ENCODE peak calls at places on chromosome 22, in six cellular contexts. One of them, this sample, is unnamed.

GRCh38 chr22:28741758-28742561 is at the start of the genes CHEK2 and HSCB:
- DNase-seq in lower leg skin: peak; percentile 98
- DNase-seq in HCT116: peak; percentile 97
- DNase-seq in testis: peak; percentile 100
- DNase-seq in body of pancreas: peak; percentile 98
- DNase-seq in spleen: peak; percentile 97
- DNase-seq in this sample: peak; percentile 75

GRCh38 chr22:46763051-46763705 is 728 bp downstream of the TBC1D22A start:
- DNase-seq in testis: peak; percentile 55
- DNase-seq in HCT116: no peak
- DNase-seq in spleen: peak; percentile 91
- DNase-seq in body of pancreas: peak; percentile 26
- DNase-seq in lower leg skin: no peak
- DNase-seq in this sample: no peak

GRCh38 chr22:17359501-17359900 is 9.8 kb upstream of the CECR2 start:
- DNase-seq in body of pancreas: no peak
- DNase-seq in HCT116: no peak
- DNase-seq in testis: no peak
- DNase-seq in spleen: no peak
- DNase-seq in lower leg skin: no peak
- DNase-seq in this sample: no peak

GRCh38 chr22:42313804-42314581 is 43.5 kb upstream of the TCF20 start:
- DNase-seq in body of pancreas: peak; percentile 81
- DNase-seq in testis: peak; percentile 48
- DNase-seq in lower leg skin: no peak
- DNase-seq in spleen: no peak
- DNase-seq in HCT116: peak; percentile 75
- DNase-seq in this sample: peak; percentile 55

GRCh38 chr22:43829904-43830851 is 18.1 kb upstream of the EFCAB6 start:
- DNase-seq in body of pancreas: no peak
- DNase-seq in HCT116: no peak
- DNase-seq in spleen: peak; percentile 56
- DNase-seq in lower leg skin: peak; percentile 76
- DNase-seq in testis: peak; percentile 39
- DNase-seq in this sample: no peak

GRCh38 chr22:45212306-45212709 is 28.4 kb downstream of the KIAA0930 start:
- DNase-seq in lower leg skin: peak; percentile 67
- DNase-seq in testis: peak; percentile 74
- DNase-seq in body of pancreas: peak; percentile 42
- DNase-seq in spleen: peak; percentile 79
- DNase-seq in HCT116: no peak
- DNase-seq in this sample: peak; percentile 68

GRCh38 chr22:27310966-27311665 is 490.4 kb downstream of the MN1 start:
- DNase-seq in spleen: no peak
- DNase-seq in lower leg skin: no peak
- DNase-seq in testis: peak; percentile 21
- DNase-seq in HCT116: no peak
- DNase-seq in body of pancreas: no peak
- DNase-seq in this sample: no peak

GRCh38 chr22:45911601-45912271 is 65.2 kb downstream of the WNT7B start:
- DNase-seq in HCT116: no peak
- DNase-seq in body of pancreas: peak; percentile 56
- DNase-seq in testis: no peak
- DNase-seq in lower leg skin: peak; percentile 79
- DNase-seq in spleen: no peak
- DNase-seq in this sample: no peak

GRCh38 chr22:19271856-19272535 is 19.5 kb downstream of the CLTCL1 start:
- DNase-seq in testis: no peak
- DNase-seq in body of pancreas: no peak
- DNase-seq in spleen: no peak
- DNase-seq in HCT116: no peak
- DNase-seq in lower leg skin: no peak
- DNase-seq in this sample: no peak

DNA sequence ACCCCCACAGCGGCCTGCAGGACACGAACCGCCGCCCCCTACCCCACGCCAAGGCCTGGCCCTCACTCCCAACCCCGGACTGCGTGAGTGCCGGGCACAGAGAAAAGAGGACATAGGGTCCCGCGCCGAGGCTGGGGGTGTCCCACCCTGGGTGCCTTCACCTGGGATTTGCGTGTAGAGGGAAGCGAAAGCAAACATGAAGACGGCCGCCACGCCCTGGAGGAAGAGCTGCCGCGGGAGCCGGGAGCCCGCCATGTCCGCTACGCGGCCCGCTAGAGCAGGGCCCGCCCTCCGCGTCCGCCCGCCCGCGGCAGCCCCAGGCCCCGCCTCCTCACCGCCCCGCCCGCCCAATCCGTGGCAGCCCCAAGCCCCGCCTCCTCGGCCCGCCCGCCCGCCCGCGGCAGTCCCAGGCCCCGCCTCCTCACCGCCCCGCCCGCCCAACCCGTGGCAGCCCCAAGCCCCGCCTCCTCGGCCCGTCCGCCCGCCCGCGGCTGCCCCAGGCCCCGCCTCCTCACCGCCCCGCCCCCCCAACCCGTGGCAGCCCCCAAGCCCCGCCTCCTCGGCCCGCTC is at the start of gene LMF2:
- DNase-seq in spleen: peak; percentile 99
- DNase-seq in lower leg skin: peak; percentile 89
- DNase-seq in body of pancreas: peak; percentile 94
- DNase-seq in testis: peak; percentile 92
- DNase-seq in HCT116: no peak
- DNase-seq in this sample: peak; percentile 66
- TF ChIP-seq POLR2A in spleen: peak; percentile 17
- TF ChIP-seq POLR2A in lower leg skin: no peak
- TF ChIP-seq POLR2A in body of pancreas: no peak
- TF ChIP-seq POLR2A in testis: no peak
- TF ChIP-seq POLR2A in HCT116: no peak
- TF ChIP-seq POLR2A in this sample: peak; percentile 71

GRCh38 chr22:41305646-41306045 is 4.3 kb downstream of the ZC3H7B start:
- DNase-seq in spleen: no peak
- DNase-seq in HCT116: no peak
- DNase-seq in testis: no peak
- DNase-seq in body of pancreas: no peak
- DNase-seq in lower leg skin: no peak
- DNase-seq in this sample: peak; percentile 77

GRCh38 chr22:41311487-41311886 is 10.2 kb downstream of the ZC3H7B start:
- DNase-seq in lower leg skin: no peak
- DNase-seq in HCT116: no peak
- DNase-seq in body of pancreas: no peak
- DNase-seq in spleen: no peak
- DNase-seq in testis: no peak
- DNase-seq in this sample: no peak

GRCh38 chr22:41308054-41308453 is 6.7 kb downstream of the ZC3H7B start:
- DNase-seq in spleen: no peak
- DNase-seq in body of pancreas: no peak
- DNase-seq in lower leg skin: no peak
- DNase-seq in HCT116: no peak
- DNase-seq in testis: no peak
- DNase-seq in this sample: no peak

GRCh38 chr22:41310336-41310735 is 9.0 kb downstream of the ZC3H7B start:
- DNase-seq in body of pancreas: no peak
- DNase-seq in HCT116: no peak
- DNase-seq in lower leg skin: no peak
- DNase-seq in testis: no peak
- DNase-seq in spleen: no peak
- DNase-seq in this sample: no peak

GRCh38 chr22:41308544-41308947 is 7.2 kb downstream of the ZC3H7B start:
- DNase-seq in testis: no peak
- DNase-seq in lower leg skin: no peak
- DNase-seq in body of pancreas: peak; percentile 39
- DNase-seq in HCT116: no peak
- DNase-seq in spleen: no peak
- DNase-seq in this sample: no peak
- TF ChIP-seq POLR2A in testis: no peak
- TF ChIP-seq POLR2A in lower leg skin: no peak
- TF ChIP-seq POLR2A in body of pancreas: no peak
- TF ChIP-seq POLR2A in HCT116: no peak
- TF ChIP-seq POLR2A in spleen: no peak
- TF ChIP-seq POLR2A in this sample: no peak

GRCh38 chr22:35609261-35609660 is 7.9 kb downstream of the MB start:
- DNase-seq in testis: no peak
- DNase-seq in HCT116: no peak
- DNase-seq in body of pancreas: no peak
- DNase-seq in spleen: no peak
- DNase-seq in lower leg skin: no peak
- DNase-seq in this sample: no peak

GRCh38 chr22:35605787-35606492 is 11.2 kb downstream of the MB start:
- DNase-seq in lower leg skin: no peak
- DNase-seq in HCT116: no peak
- DNase-seq in spleen: no peak
- DNase-seq in testis: no peak
- DNase-seq in body of pancreas: no peak
- DNase-seq in this sample: no peak

GRCh38 chr22:35609761-35610160 is 7.4 kb downstream of the MB start:
- DNase-seq in testis: no peak
- DNase-seq in spleen: no peak
- DNase-seq in lower leg skin: no peak
- DNase-seq in body of pancreas: no peak
- DNase-seq in HCT116: no peak
- DNase-seq in this sample: no peak

GRCh38 chr22:35606916-35607315 is 10.2 kb downstream of the MB start:
- DNase-seq in spleen: no peak
- DNase-seq in testis: no peak
- DNase-seq in HCT116: no peak
- DNase-seq in lower leg skin: no peak
- DNase-seq in body of pancreas: no peak
- DNase-seq in this sample: no peak

DNA sequence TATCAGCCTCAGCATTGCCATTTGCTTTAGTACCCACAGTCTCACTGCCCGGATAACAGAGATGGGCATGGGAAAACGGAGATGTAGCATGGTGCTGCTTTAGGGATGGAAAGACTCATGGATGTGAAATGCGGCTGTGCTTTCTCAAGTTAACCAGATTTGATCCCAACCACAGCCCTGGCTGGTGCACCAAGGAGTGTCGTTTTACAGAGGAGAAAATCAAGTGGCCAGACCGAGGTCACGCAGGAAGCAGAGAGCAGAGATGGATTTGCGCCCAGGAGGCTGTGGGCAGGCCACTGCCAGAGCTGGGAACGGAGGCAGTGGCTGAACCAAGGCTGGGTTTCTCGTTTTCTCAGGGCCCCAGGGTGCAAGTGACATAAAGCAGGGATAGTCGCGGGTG is 9.0 kb downstream of the MB start:
- DNase-seq in body of pancreas: no peak
- DNase-seq in testis: no peak
- DNase-seq in lower leg skin: no peak
- DNase-seq in HCT116: no peak
- DNase-seq in spleen: no peak
- DNase-seq in this sample: no peak
- TF ChIP-seq POLR2A in body of pancreas: no peak
- TF ChIP-seq POLR2A in testis: no peak
- TF ChIP-seq POLR2A in lower leg skin: no peak
- TF ChIP-seq POLR2A in HCT116: no peak
- TF ChIP-seq POLR2A in spleen: no peak
- TF ChIP-seq POLR2A in this sample: no peak

DNA sequence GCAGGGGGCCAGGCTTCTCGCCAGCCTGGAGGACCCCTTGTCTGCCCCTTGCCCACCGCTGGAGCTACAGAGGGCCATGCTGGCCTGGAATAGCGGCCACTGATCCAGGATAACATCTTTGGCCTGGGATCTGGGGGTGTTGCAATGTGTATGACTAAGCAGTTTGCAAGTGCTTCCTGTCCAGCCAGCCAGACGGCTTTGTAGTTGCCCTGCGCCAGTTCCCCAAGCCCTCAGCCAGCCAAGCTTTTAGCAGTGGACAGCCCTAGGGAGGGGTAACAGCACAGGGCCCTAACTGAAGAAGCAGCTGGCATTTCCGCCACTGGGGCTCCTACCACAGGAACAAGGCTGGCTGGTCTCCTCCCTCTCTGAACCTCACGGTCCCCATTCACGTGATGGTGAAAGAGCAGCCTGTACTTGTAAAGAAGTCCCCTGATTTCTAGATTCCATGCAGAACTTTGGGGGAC is 32.1 kb downstream of the UQCR10 start:
- DNase-seq in testis: peak; percentile 78
- DNase-seq in HCT116: peak; percentile 58
- DNase-seq in spleen: peak; percentile 90
- DNase-seq in body of pancreas: peak; percentile 83
- DNase-seq in lower leg skin: peak; percentile 91
- DNase-seq in this sample: peak; percentile 76
- TF ChIP-seq POLR2A in testis: no peak
- TF ChIP-seq POLR2A in HCT116: no peak
- TF ChIP-seq POLR2A in spleen: no peak
- TF ChIP-seq POLR2A in body of pancreas: no peak
- TF ChIP-seq POLR2A in lower leg skin: no peak
- TF ChIP-seq POLR2A in this sample: no peak

GRCh38 chr22:38207898-38208432 is 6.2 kb downstream of the MAFF start:
- DNase-seq in HCT116: no peak
- DNase-seq in testis: no peak
- DNase-seq in spleen: no peak
- DNase-seq in body of pancreas: no peak
- DNase-seq in lower leg skin: no peak
- DNase-seq in this sample: no peak

GRCh38 chr22:38203090-38203810 is 1.5 kb downstream of the MAFF start:
- DNase-seq in testis: peak; percentile 43
- DNase-seq in body of pancreas: peak; percentile 79
- DNase-seq in HCT116: no peak
- DNase-seq in lower leg skin: peak; percentile 65
- DNase-seq in spleen: peak; percentile 89
- DNase-seq in this sample: no peak

GRCh38 chr22:38203855-38204497 is 2.2 kb downstream of the MAFF start:
- DNase-seq in lower leg skin: no peak
- DNase-seq in body of pancreas: no peak
- DNase-seq in spleen: no peak
- DNase-seq in testis: no peak
- DNase-seq in HCT116: no peak
- DNase-seq in this sample: no peak

GRCh38 chr22:38204784-38205183 is 3.0 kb downstream of the MAFF start:
- DNase-seq in body of pancreas: no peak
- DNase-seq in lower leg skin: no peak
- DNase-seq in testis: no peak
- DNase-seq in spleen: no peak
- DNase-seq in HCT116: no peak
- DNase-seq in this sample: no peak

DNA sequence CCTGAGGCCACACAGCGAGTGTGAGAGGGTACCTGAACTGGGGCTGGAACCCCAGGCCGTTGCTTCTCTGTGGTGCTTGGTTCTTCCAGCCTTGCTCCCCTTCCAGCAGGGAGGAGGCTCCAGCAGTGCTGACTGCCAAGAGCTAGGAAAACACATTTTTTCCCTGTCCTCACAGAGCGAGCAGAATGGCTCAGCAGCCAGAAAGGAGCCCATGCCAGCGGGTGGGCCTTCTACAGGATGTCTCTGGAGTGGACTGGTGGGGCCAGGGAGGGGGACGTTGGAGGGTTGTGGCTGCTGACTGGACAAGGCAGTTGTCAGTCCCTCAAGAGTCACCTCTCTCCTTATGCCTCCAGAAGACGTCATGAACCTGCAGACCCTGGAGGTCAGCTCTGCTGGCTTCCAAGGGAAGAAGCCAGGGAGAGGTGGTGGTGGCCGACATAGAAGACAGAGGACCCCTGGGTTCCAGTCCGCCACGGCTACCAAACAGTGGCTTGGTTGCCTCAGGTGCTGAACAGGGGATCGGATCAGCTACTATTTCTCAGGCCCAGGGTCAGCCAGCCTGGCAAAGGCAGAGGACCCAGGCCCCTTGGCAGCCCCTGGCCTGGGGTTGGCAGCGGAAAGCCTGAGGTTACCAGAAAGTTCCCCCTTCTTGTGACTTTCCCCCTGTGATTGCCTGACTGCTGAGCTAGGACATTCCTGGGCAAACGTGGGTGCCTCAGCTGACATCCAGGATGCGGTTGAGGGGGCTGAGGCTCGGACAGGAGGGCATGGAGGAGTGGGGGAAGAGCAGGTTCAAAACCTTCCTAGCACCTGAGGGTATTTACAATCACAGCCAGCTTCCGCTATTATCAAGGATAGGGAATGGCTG is 3.7 kb downstream of the MAFF start:
- DNase-seq in HCT116: no peak
- DNase-seq in testis: peak; percentile 88
- DNase-seq in body of pancreas: peak; percentile 46
- DNase-seq in lower leg skin: peak; percentile 72
- DNase-seq in spleen: no peak
- DNase-seq in this sample: no peak
- TF ChIP-seq POLR2A in HCT116: no peak
- TF ChIP-seq POLR2A in testis: no peak
- TF ChIP-seq POLR2A in body of pancreas: no peak
- TF ChIP-seq POLR2A in lower leg skin: no peak
- TF ChIP-seq POLR2A in spleen: no peak
- TF ChIP-seq POLR2A in this sample: no peak

This sample was measured in H54.